ENCODE peak calls at places on chromosome 13, in six cellular contexts. F is CD4-positive, alpha-beta T cell; N is RWPE2; S is GM04503; E is stimulated activated CD8-positive, alpha-beta memory T cell treated with anti-CD3 and anti-CD28 coated beads, Interleukin-4, amount 100 ng/mL, for 24 hours; J is left cardiac atrium. O is an unnamed sample.

GRCh38 chr13:24709186-24709913 is 29.1 kb downstream of the ATP12A start:
- DNase-seq in J (no peak), E (peak), F (peak), S (no peak), N (no peak), O (no peak)

GRCh38 chr13:106063591-106064308 is 471.7 kb downstream of the EFNB2 start:
- DNase-seq in J (no peak), F (no peak), E (no peak), S (peak), N (no peak), O (no peak)

GRCh38 chr13:109704771-109705628 is 81.4 kb downstream of the IRS2 start:
- DNase-seq in J (peak), E (no peak), S (no peak), N (peak), F (no peak), O (peak)

GRCh38 chr13:29465741-29466293 is 129.7 kb downstream of the SLC7A1 start:
- DNase-seq in E (no peak), J (peak), N (no peak), F (no peak), S (no peak), O (no peak)

GRCh38 chr13:24038846-24039330 is 121.6 kb upstream of the SPATA13 start:
- DNase-seq in N (no peak), J (no peak), F (no peak), S (peak), E (no peak), O (no peak)

GRCh38 chr13:112783135-112783945 is 93.5 kb downstream of the ATP11A start:
- DNase-seq in S (peak), N (no peak), E (no peak), J (no peak), F (no peak), O (peak)

GRCh38 chr13:50419896-50420295 is 404.7 kb downstream of the KCNRG start:
- DNase-seq in S (no peak), J (peak), E (no peak), F (no peak), N (no peak), O (no peak)

GRCh38 chr13:23320926-23321533 is 112.5 kb downstream of the SACS start:
- DNase-seq in F (no peak), S (no peak), J (no peak), E (no peak), N (no peak), O (no peak)

GRCh38 chr13:104567114-104567513 is 1500.9 kb upstream of the SLC10A2 start:
- DNase-seq in F (no peak), S (no peak), N (no peak), J (no peak), E (no peak), O (no peak)

GRCh38 chr13:31073859-31074718 is 87.6 kb downstream of the HSPH1 start:
- DNase-seq in J (no peak), E (peak), N (no peak), F (no peak), S (no peak), O (no peak)

GRCh38 chr13:73215807-73216206 is 157.0 kb downstream of the KLF5 start:
- DNase-seq in F (no peak), E (no peak), S (peak), J (no peak), N (no peak), O (no peak)

GRCh38 chr13:48156466-48156865 is 61.6 kb upstream of the MED4 start:
- DNase-seq in E (peak), J (peak), S (no peak), N (no peak), F (peak), O (no peak)

O was measured in lower lobe of right lung.